ENCODE peak calls at places on chromosomes 11 and 22, in nine cellular contexts. L, G, N, C, U, Z, B, Q and H are unnamed samples. For H3K9me3, the result is how much of the 10 kb centered on the place peaks cover.

GRCh38 chr22:41526802-41527799 is 17.2 kb downstream of the POLR3H start:
- DNase-seq in C (peak), Z (peak), Q (peak), N (peak), U (no peak), L (peak), G (peak), B (no peak), H (peak)

GRCh38 chr11:125091247-125091876 is 20.1 kb downstream of the TMEM218 start:
- DNase-seq in U (peak), N (peak), B (peak), L (no peak), Z (peak), C (peak), G (peak), Q (no peak), H (peak)

GRCh38 chr22:45580703-45581381 is 78.2 kb downstream of the FBLN1 start:
- DNase-seq in N (no peak), Z (peak), U (no peak), L (peak), G (no peak), C (no peak), Q (no peak), B (no peak), H (no peak)

GRCh38 chr11:121560251-121560650 is 107.5 kb upstream of the SORL1-AS1 start:
- DNase-seq in Z (no peak), L (no peak), N (no peak), G (no peak), B (no peak), U (no peak), C (no peak), Q (no peak), H (no peak)

GRCh38 chr22:32475428-32476010 is 908 bp downstream of the FBXO7 start:
- DNase-seq in G (peak), C (no peak), Z (peak), U (no peak), B (peak), L (peak), Q (no peak), N (peak), H (peak)

GRCh38 chr11:106399075-106399500 is 321.6 kb downstream of the AASDHPPT start:
- DNase-seq in B (peak), Q (no peak), C (peak), N (peak), G (peak), U (no peak), Z (no peak), L (no peak), H (no peak)

GRCh38 chr22:25969901-25970300 is 199.4 kb upstream of the SEZ6L start:
- DNase-seq in G (no peak), N (no peak), Q (no peak), Z (no peak), C (no peak), L (no peak), U (no peak), B (no peak), H (no peak)

GRCh38 chr11:126328938-126329643 is 25.2 kb downstream of the DCPS start:
- DNase-seq in L (peak), N (no peak), Z (peak), C (no peak), G (no peak), Q (no peak), U (no peak), B (no peak), H (no peak)

GRCh38 chr11:73292481-73292880 is 15.6 kb upstream of the ARHGEF17 start:
- DNase-seq in L (no peak), Z (peak), B (no peak), Q (no peak), C (no peak), U (no peak), G (no peak), N (no peak), H (no peak)

GRCh38 chr11:46106530-46107407 is 14.5 kb downstream of the PHF21A start:
- DNase-seq in N (no peak), Z (no peak), L (no peak), C (peak), Q (no peak), G (no peak), B (no peak), U (no peak), H (no peak)

GRCh38 chr22:41906822-41907221 is 8.1 kb downstream of the SHISA8 start:
- DNase-seq in C (no peak), B (no peak), G (no peak), Q (no peak), U (no peak), L (no peak), Z (no peak), N (no peak), H (no peak)

GRCh38 chr22:17896552-17896951 is 122.3 kb upstream of the BID start:
- DNase-seq in L (no peak), G (no peak), Z (no peak), Q (no peak), U (no peak), C (no peak), B (no peak), N (no peak), H (peak)

GRCh38 chr11:102807921-102808320 is 10.0 kb upstream of the MMP1 start:
- DNase-seq in C (peak), Z (no peak), G (peak), N (no peak), U (peak), B (no peak), L (peak), Q (no peak), H (peak)

GRCh38 chr11:8383627-8384026 is 119.9 kb upstream of the LMO1 start:
- DNase-seq in U (no peak), G (no peak), N (no peak), C (no peak), Q (no peak), B (no peak), Z (no peak), L (no peak), H (no peak)

GRCh38 chr11:122979815-122980656 is 1.6 kb downstream of the BSX start:
- DNase-seq in N (no peak), U (no peak), L (no peak), B (no peak), Q (no peak), G (no peak), Z (no peak), C (no peak), H (no peak)

GRCh38 chr11:122979103-122979814 is 2.4 kb downstream of the BSX start:
- DNase-seq in G (no peak), N (no peak), Q (no peak), C (no peak), B (no peak), U (no peak), Z (no peak), L (no peak), H (no peak)

GRCh38 chr11:122983438-122984185 is 2.0 kb upstream of the BSX start:
- DNase-seq in Z (no peak), Q (no peak), N (no peak), B (no peak), G (no peak), C (no peak), U (no peak), L (no peak), H (no peak)

GRCh38 chr11:122984186-122985011 is 2.8 kb upstream of the BSX start:
- DNase-seq in L (peak), Z (no peak), N (no peak), B (no peak), U (no peak), G (no peak), C (peak), Q (no peak), H (no peak)

GRCh38 chr11:122981388-122982264 is at the start of gene BSX:
- DNase-seq in G (peak), C (peak), Q (peak), L (peak), Z (no peak), U (peak), B (no peak), N (peak), H (peak)
- H3K9me3 ChIP-seq in G (under half), C (under half), Q (under half), L (under half), Z (under half), U (under half), B (under half), N (under half), H (under half)

GRCh38 chr11:133833101-133833898 is 12.0 kb downstream of the SPATA19 start:
- DNase-seq in Z (peak), G (no peak), L (no peak), U (no peak), B (peak), C (no peak), N (no peak), Q (no peak), H (no peak)

GRCh38 chr11:133836076-133836548 is 9.2 kb downstream of the SPATA19 start:
- DNase-seq in Q (no peak), G (no peak), N (no peak), C (no peak), L (no peak), Z (no peak), U (no peak), B (no peak), H (no peak)

GRCh38 chr11:133834399-133835257 is 10.7 kb downstream of the SPATA19 start:
- DNase-seq in L (no peak), G (no peak), U (no peak), Q (no peak), B (no peak), Z (peak), N (no peak), C (no peak), H (no peak)

GRCh38 chr11:133833899-133834296 is 11.4 kb downstream of the SPATA19 start:
- DNase-seq in G (no peak), Q (no peak), N (no peak), C (no peak), Z (peak), L (no peak), B (peak), U (no peak), H (no peak)

DNA sequence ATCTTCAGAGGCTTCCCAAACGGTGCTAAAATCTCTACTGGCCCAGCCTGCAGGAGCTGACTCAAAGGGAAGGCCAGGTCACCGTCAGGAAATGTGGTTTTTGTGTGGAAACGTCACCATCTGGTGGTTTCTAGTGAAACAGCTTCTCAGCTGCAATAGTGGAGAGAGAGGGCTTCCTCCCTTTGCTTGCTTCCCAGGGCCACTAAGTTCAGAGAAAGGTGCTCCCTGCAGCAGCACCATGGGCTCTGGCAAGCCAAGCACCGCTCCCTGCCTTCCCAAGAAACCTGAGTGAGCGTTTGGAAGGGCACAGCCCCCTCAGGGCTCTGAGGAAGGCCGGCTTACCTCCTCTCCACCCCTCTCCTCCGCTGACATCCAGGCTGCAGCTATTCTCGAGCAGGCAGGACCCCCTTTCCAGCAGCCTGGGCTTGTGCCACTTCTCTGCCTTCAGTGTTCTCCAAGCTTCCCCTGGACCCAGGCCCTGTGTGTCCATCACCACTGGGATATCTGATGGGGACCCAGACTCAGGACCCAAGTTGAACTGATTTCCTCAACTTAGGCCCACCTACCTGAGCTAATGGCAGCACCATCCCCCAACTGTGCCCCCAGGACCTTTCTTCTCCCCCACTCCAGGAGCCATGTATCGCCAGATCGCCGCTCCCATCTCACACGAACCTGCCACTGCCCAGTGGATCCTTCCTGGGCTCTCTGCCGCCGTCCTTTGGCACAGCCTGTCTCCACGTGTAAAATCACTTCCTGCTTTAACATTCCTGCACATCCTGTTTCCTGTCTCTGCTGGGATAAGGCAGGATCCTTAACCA is 9.8 kb downstream of the SPATA19 start:
- DNase-seq in G (peak), N (no peak), U (peak), Z (no peak), C (peak), Q (no peak), B (no peak), L (no peak), H (peak)
- H3K9me3 ChIP-seq in G (under half), N (under half), U (under half), Z (under half), C (under half), Q (under half), B (under half), L (under half), H (under half)

GRCh38 chr22:44191036-44191454 is 10.3 kb downstream of the PARVG start:
- DNase-seq in Z (no peak), C (no peak), N (no peak), L (peak), Q (no peak), G (no peak), U (no peak), B (no peak), H (peak)
- H3K9me3 ChIP-seq in Z (under half), C (under half), N (under half), L (under half), Q (under half), G (under half), U (under half), B (under half), H (under half)

GRCh38 chr22:47369431-47370015 is 607.1 kb downstream of the TBC1D22A start:
- DNase-seq in L (no peak), C (no peak), N (no peak), G (no peak), U (no peak), Q (no peak), B (no peak), Z (no peak), H (no peak)

GRCh38 chr22:47372111-47372581 is 609.7 kb downstream of the TBC1D22A start:
- DNase-seq in N (no peak), G (no peak), Z (peak), B (no peak), U (no peak), C (no peak), Q (no peak), L (peak), H (no peak)

GRCh38 chr22:47369020-47369419 is 606.6 kb downstream of the TBC1D22A start:
- DNase-seq in N (no peak), Z (no peak), Q (no peak), B (no peak), G (no peak), U (no peak), L (no peak), C (no peak), H (no peak)

GRCh38 chr22:47371263-47372090 is 609.0 kb downstream of the TBC1D22A start:
- DNase-seq in Z (peak), G (no peak), C (no peak), N (no peak), U (no peak), B (no peak), L (no peak), Q (no peak), H (no peak)

GRCh38 chr22:47370448-47371262 is 608.2 kb downstream of the TBC1D22A start:
- DNase-seq in Q (no peak), C (no peak), L (no peak), N (no peak), B (no peak), U (no peak), G (peak), Z (peak), H (no peak)
- H3K9me3 ChIP-seq in Q (under half), C (under half), L (under half), N (under half), B (under half), U (under half), G (under half), Z (under half), H (under half)